ENCODE peak calls at places on chromosomes 7 and 10, in six cellular contexts. One of them, this sample, is unnamed. For H3K4me1, the result is how much of the 10 kb centered on the place peaks cover.

GRCh38 chr7:130959743-130960207 is 225.8 kb upstream of the KLF14 start:
- DNase-seq in A549: peak
- DNase-seq in K562: peak
- DNase-seq in GM12878: no peak
- DNase-seq in H1: peak
- DNase-seq in HepG2: peak
- DNase-seq in this sample: no peak

GRCh38 chr10:61016007-61016406 is 72.0 kb upstream of the RHOBTB1 start:
- DNase-seq in A549: no peak
- DNase-seq in K562: no peak
- DNase-seq in GM12878: no peak
- DNase-seq in H1: no peak
- DNase-seq in HepG2: peak
- DNase-seq in this sample: no peak

GRCh38 chr7:157485961-157486510 is 149.2 kb downstream of the DNAJB6 start:
- DNase-seq in A549: no peak
- DNase-seq in K562: no peak
- DNase-seq in GM12878: no peak
- DNase-seq in H1: no peak
- DNase-seq in HepG2: no peak
- DNase-seq in this sample: no peak

GRCh38 chr7:34133983-34134782 is 228.8 kb downstream of the BMPER start:
- DNase-seq in A549: peak
- DNase-seq in K562: peak
- DNase-seq in GM12878: no peak
- DNase-seq in H1: peak
- DNase-seq in HepG2: peak
- DNase-seq in this sample: peak

GRCh38 chr10:18610517-18610916 is 40.9 kb downstream of the NSUN6 start:
- DNase-seq in A549: peak
- DNase-seq in K562: no peak
- DNase-seq in GM12878: no peak
- DNase-seq in H1: no peak
- DNase-seq in HepG2: peak
- DNase-seq in this sample: peak

GRCh38 chr7:121752706-121753105 is 120.3 kb upstream of the PTPRZ1 start:
- DNase-seq in A549: no peak
- DNase-seq in K562: no peak
- DNase-seq in GM12878: no peak
- DNase-seq in H1: no peak
- DNase-seq in HepG2: peak
- DNase-seq in this sample: peak

GRCh38 chr10:86373828-86374227 is 7.2 kb upstream of the GRID1 start:
- DNase-seq in A549: no peak
- DNase-seq in K562: no peak
- DNase-seq in GM12878: no peak
- DNase-seq in H1: peak
- DNase-seq in HepG2: no peak
- DNase-seq in this sample: no peak

GRCh38 chr10:122298598-122299301 is 27.7 kb downstream of the BTBD16 start:
- DNase-seq in A549: peak
- DNase-seq in K562: peak
- DNase-seq in GM12878: no peak
- DNase-seq in H1: peak
- DNase-seq in HepG2: peak
- DNase-seq in this sample: peak

GRCh38 chr10:77890097-77890496 is 36.5 kb downstream of the DLG5 start:
- DNase-seq in A549: no peak
- DNase-seq in K562: peak
- DNase-seq in GM12878: no peak
- DNase-seq in H1: peak
- DNase-seq in HepG2: no peak
- DNase-seq in this sample: no peak

GRCh38 chr7:49775065-49775948 is 1.9 kb downstream of the VWC2 start:
- DNase-seq in A549: no peak
- DNase-seq in K562: no peak
- DNase-seq in GM12878: no peak
- DNase-seq in H1: peak
- DNase-seq in HepG2: no peak
- DNase-seq in this sample: peak

GRCh38 chr10:93334901-93335312 is 147.2 kb downstream of the MYOF start:
- DNase-seq in A549: no peak
- DNase-seq in K562: no peak
- DNase-seq in GM12878: no peak
- DNase-seq in H1: no peak
- DNase-seq in HepG2: no peak
- DNase-seq in this sample: no peak

GRCh38 chr10:73967022-73967429 is 30.9 kb upstream of the VCL start:
- DNase-seq in A549: no peak
- DNase-seq in K562: no peak
- DNase-seq in GM12878: no peak
- DNase-seq in H1: peak
- DNase-seq in HepG2: no peak
- DNase-seq in this sample: no peak

GRCh38 chr7:82050134-82050533 is 280.3 kb upstream of the HGF start:
- DNase-seq in A549: peak
- DNase-seq in K562: no peak
- DNase-seq in GM12878: no peak
- DNase-seq in H1: no peak
- DNase-seq in HepG2: peak
- DNase-seq in this sample: no peak

GRCh38 chr10:33115720-33116119 is 157.7 kb upstream of the ITGB1 start:
- DNase-seq in A549: no peak
- DNase-seq in K562: no peak
- DNase-seq in GM12878: no peak
- DNase-seq in H1: no peak
- DNase-seq in HepG2: no peak
- DNase-seq in this sample: no peak

GRCh38 chr10:8033812-8034665 is 20.4 kb upstream of the GATA3 start:
- DNase-seq in A549: no peak
- DNase-seq in K562: no peak
- DNase-seq in GM12878: no peak
- DNase-seq in H1: peak
- DNase-seq in HepG2: no peak
- DNase-seq in this sample: no peak

GRCh38 chr7:28729276-28729675 is 228.9 kb downstream of the TRIL start:
- DNase-seq in A549: no peak
- DNase-seq in K562: no peak
- DNase-seq in GM12878: no peak
- DNase-seq in H1: no peak
- DNase-seq in HepG2: no peak
- DNase-seq in this sample: no peak

GRCh38 chr7:47180268-47180826 is 401.6 kb downstream of the TNS3 start:
- DNase-seq in A549: peak
- DNase-seq in K562: peak
- DNase-seq in GM12878: no peak
- DNase-seq in H1: peak
- DNase-seq in HepG2: peak
- DNase-seq in this sample: peak

GRCh38 chr7:131557521-131558385 is 1.3 kb upstream of the PODXL start:
- DNase-seq in A549: no peak
- DNase-seq in K562: no peak
- DNase-seq in GM12878: no peak
- DNase-seq in H1: peak
- DNase-seq in HepG2: no peak
- DNase-seq in this sample: peak

GRCh38 chr7:149621776-149622175 is 124.2 kb upstream of the ZNF746 start:
- DNase-seq in A549: no peak
- DNase-seq in K562: no peak
- DNase-seq in GM12878: no peak
- DNase-seq in H1: no peak
- DNase-seq in HepG2: no peak
- DNase-seq in this sample: no peak

GRCh38 chr10:4346257-4346656 is 479.8 kb upstream of the AKR1E2 start:
- DNase-seq in A549: no peak
- DNase-seq in K562: no peak
- DNase-seq in GM12878: no peak
- DNase-seq in H1: no peak
- DNase-seq in HepG2: no peak
- DNase-seq in this sample: no peak

GRCh38 chr7:150799741-150800575 is at the start of gene TMEM176B:
- DNase-seq in A549: no peak
- DNase-seq in K562: no peak
- DNase-seq in GM12878: no peak
- DNase-seq in H1: peak
- DNase-seq in HepG2: no peak
- DNase-seq in this sample: peak

GRCh38 chr7:7237978-7238267 is 55.6 kb downstream of the C1GALT1 start:
- DNase-seq in A549: no peak
- DNase-seq in K562: no peak
- DNase-seq in GM12878: no peak
- DNase-seq in H1: no peak
- DNase-seq in HepG2: no peak
- DNase-seq in this sample: no peak

GRCh38 chr7:133233142-133233541 is 19.7 kb upstream of the EXOC4 start:
- DNase-seq in A549: no peak
- DNase-seq in K562: no peak
- DNase-seq in GM12878: no peak
- DNase-seq in H1: no peak
- DNase-seq in HepG2: no peak
- DNase-seq in this sample: no peak

GRCh38 chr10:50367732-50368131 is 116.4 kb upstream of the ASAH2 start:
- DNase-seq in A549: peak
- DNase-seq in K562: peak
- DNase-seq in GM12878: no peak
- DNase-seq in H1: no peak
- DNase-seq in HepG2: peak
- DNase-seq in this sample: peak

GRCh38 chr10:129949411-129950335 is 14.4 kb downstream of the EBF3 start:
- DNase-seq in A549: no peak
- DNase-seq in K562: no peak
- DNase-seq in GM12878: no peak
- DNase-seq in H1: no peak
- DNase-seq in HepG2: no peak
- DNase-seq in this sample: peak

DNA sequence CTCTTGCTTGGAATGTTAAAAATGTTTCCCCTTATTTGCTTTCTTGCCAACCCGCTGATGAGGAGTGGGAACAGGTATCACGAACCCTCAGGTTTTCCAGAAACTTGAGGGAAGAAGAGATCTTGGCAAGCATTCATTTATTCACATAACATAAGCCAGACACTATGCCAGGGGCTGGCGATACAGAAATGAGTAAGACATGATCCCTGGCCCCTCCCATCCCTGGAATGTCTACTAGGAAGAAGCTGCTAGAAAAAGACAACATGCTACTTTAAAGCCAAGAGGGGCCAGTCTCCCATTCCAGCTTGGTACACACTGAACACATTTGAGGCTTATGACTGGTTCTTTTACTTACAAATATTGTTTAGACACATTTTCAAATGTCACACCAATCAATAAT is 26.4 kb downstream of the SLC35B4 start:
- DNase-seq in A549: peak
- DNase-seq in K562: no peak
- DNase-seq in GM12878: no peak
- DNase-seq in H1: no peak
- DNase-seq in HepG2: no peak
- DNase-seq in this sample: no peak
- TF ChIP-seq CHD2 in A549: no peak
- TF ChIP-seq CHD2 in K562: no peak
- TF ChIP-seq CHD2 in GM12878: no peak
- TF ChIP-seq CHD2 in H1: no peak
- TF ChIP-seq CHD2 in HepG2: no peak
- TF ChIP-seq CHD2 in this sample: no peak

GRCh38 chr10:22634093-22634492 is 80.3 kb downstream of the PIP4K2A start:
- DNase-seq in A549: no peak
- DNase-seq in K562: no peak
- DNase-seq in GM12878: no peak
- DNase-seq in H1: no peak
- DNase-seq in HepG2: no peak
- DNase-seq in this sample: no peak
- H3K4me1 ChIP-seq in A549: under half
- H3K4me1 ChIP-seq in K562: under half
- H3K4me1 ChIP-seq in GM12878: under half
- H3K4me1 ChIP-seq in H1: under half
- H3K4me1 ChIP-seq in HepG2: under half
- H3K4me1 ChIP-seq in this sample: under half

DNA sequence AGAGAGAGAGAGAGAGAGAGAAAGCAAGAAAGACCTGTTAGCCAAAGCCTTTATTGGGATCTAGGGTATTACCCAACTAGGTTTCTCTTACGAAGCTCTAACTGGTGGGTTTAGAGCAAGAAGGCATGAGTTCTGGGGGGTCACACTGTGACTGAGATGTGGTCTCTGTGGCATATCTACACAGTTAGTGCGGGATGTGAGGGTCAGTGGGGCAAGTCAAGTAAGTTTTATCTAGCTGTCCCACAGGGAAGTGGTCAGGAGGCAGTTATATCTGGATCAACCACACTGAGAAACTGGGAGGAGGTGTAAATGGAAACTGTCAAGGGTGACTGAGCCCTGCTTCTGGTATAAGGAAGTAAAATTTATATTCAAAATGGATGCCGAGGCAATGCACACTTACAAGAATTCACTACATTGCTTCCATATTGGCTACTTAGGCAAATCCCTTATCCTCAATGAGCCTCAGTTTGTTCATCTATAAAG is 331.6 kb upstream of the HPS1 start:
- DNase-seq in A549: no peak
- DNase-seq in K562: peak
- DNase-seq in GM12878: no peak
- DNase-seq in H1: no peak
- DNase-seq in HepG2: no peak
- DNase-seq in this sample: no peak
- TF ChIP-seq RFX5 in A549: no peak
- TF ChIP-seq RFX5 in K562: no peak
- TF ChIP-seq RFX5 in GM12878: no peak
- TF ChIP-seq RFX5 in H1: no peak
- TF ChIP-seq RFX5 in HepG2: no peak
- TF ChIP-seq RFX5 in this sample: no peak

GRCh38 chr7:100034871-100035510 is 14.6 kb upstream of the ZSCAN21 start:
- DNase-seq in A549: no peak
- DNase-seq in K562: no peak
- DNase-seq in GM12878: no peak
- DNase-seq in H1: no peak
- DNase-seq in HepG2: no peak
- DNase-seq in this sample: no peak
- TF ChIP-seq CHD2 in A549: no peak
- TF ChIP-seq CHD2 in K562: no peak
- TF ChIP-seq CHD2 in GM12878: no peak
- TF ChIP-seq CHD2 in H1: no peak
- TF ChIP-seq CHD2 in HepG2: no peak
- TF ChIP-seq CHD2 in this sample: no peak